ENCODE peak calls at places on chromosomes 12 and 14, in nine cellular contexts. R, U, W, Z, G, Y, V, S and L are unnamed samples.

GRCh38 chr14:91891081-91891480 is 23.7 kb upstream of the TC2N start:
- DNase-seq in Z (no peak), R (no peak), Y (no peak), S (no peak), W (no peak), V (no peak), G (no peak), U (no peak), L (no peak)

GRCh38 chr14:52790756-52791203 is 627 bp downstream of the GNPNAT1 start:
- DNase-seq in G (peak; percentile 21), Z (no peak), V (peak; percentile 8), S (no peak), Y (peak; percentile 36), W (no peak), R (no peak), U (no peak), L (no peak)

GRCh38 chr14:35386673-35387125 is 17.9 kb downstream of the NFKBIA start:
- DNase-seq in W (no peak), Z (no peak), Y (no peak), G (no peak), S (no peak), R (peak; percentile 54), V (peak; percentile 76), U (no peak), L (no peak)

GRCh38 chr14:34365309-34365915 is 96.6 kb downstream of the SPTSSA start:
- DNase-seq in S (no peak), Y (peak; percentile 23), G (no peak), R (no peak), U (peak; percentile 45), V (no peak), Z (peak; percentile 51), W (peak; percentile 13), L (no peak)

GRCh38 chr12:49832836-49833421 is 4.7 kb upstream of the NCKAP5L start:
- DNase-seq in R (no peak), G (no peak), V (no peak), U (peak; percentile 89), S (peak; percentile 60), Z (no peak), W (peak; percentile 87), Y (peak; percentile 86), L (peak; percentile 65)

GRCh38 chr14:96502621-96503251 is 554 bp downstream of the PAPOLA start:
- DNase-seq in S (peak; percentile 15), Z (peak; percentile 41), V (peak; percentile 60), U (peak; percentile 43), Y (peak; percentile 68), W (peak; percentile 13), G (peak; percentile 74), R (peak; percentile 75), L (peak; percentile 66)

GRCh38 chr12:51533799-51534198 is 57.2 kb upstream of the SCN8A start:
- DNase-seq in W (peak; percentile 36), U (peak; percentile 36), R (peak; percentile 47), V (no peak), G (no peak), Y (peak; percentile 43), Z (peak; percentile 46), S (no peak), L (peak; percentile 33)

GRCh38 chr14:70822706-70823185 is 13.4 kb upstream of the MAP3K9 start:
- DNase-seq in Y (peak; percentile 62), V (no peak), W (peak; percentile 2), S (no peak), R (peak; percentile 92), Z (peak; percentile 33), G (no peak), U (no peak), L (peak; percentile 52)

GRCh38 chr14:68238956-68239355 is 419.4 kb downstream of the RAD51B start:
- DNase-seq in W (no peak), U (no peak), V (no peak), Y (no peak), R (no peak), G (no peak), Z (no peak), S (no peak), L (no peak)

GRCh38 chr14:96741151-96741977 is 55.8 kb upstream of the VRK1 start:
- DNase-seq in W (peak; percentile 15), Z (peak; percentile 39), Y (peak; percentile 68), S (no peak), R (peak; percentile 46), U (peak; percentile 31), V (peak; percentile 75), G (peak; percentile 59), L (peak; percentile 46)

GRCh38 chr12:54413284-54414190 is 5.5 kb downstream of the ITGA5 start:
- DNase-seq in W (no peak), S (peak; percentile 26), V (no peak), Y (peak; percentile 69), Z (no peak), U (no peak), G (peak; percentile 65), R (peak; percentile 85), L (peak; percentile 69)

GRCh38 chr12:26940820-26941219 is 2.5 kb downstream of the FGFR1OP2 start:
- DNase-seq in R (no peak), U (peak; percentile 8), Y (peak; percentile 73), W (peak; percentile 15), G (peak; percentile 18), S (peak; percentile 32), V (no peak), Z (no peak), L (peak; percentile 11)

GRCh38 chr12:23458640-23459039 is 490.8 kb downstream of the SOX5 start:
- DNase-seq in Y (no peak), R (no peak), G (no peak), S (no peak), Z (no peak), U (no peak), W (no peak), V (no peak), L (no peak)

GRCh38 chr12:101038289-101038871 is 171.7 kb downstream of the SLC5A8 start:
- DNase-seq in G (no peak), W (peak; percentile 19), Z (no peak), U (peak; percentile 12), S (no peak), Y (peak; percentile 55), V (no peak), R (no peak), L (peak; percentile 16)

GRCh38 chr14:34081576-34082136 is 130.8 kb upstream of the EGLN3 start:
- DNase-seq in Z (peak; percentile 59), U (peak; percentile 55), G (no peak), R (no peak), W (peak; percentile 40), S (peak; percentile 88), V (no peak), Y (peak; percentile 65), L (peak; percentile 76)

DNA sequence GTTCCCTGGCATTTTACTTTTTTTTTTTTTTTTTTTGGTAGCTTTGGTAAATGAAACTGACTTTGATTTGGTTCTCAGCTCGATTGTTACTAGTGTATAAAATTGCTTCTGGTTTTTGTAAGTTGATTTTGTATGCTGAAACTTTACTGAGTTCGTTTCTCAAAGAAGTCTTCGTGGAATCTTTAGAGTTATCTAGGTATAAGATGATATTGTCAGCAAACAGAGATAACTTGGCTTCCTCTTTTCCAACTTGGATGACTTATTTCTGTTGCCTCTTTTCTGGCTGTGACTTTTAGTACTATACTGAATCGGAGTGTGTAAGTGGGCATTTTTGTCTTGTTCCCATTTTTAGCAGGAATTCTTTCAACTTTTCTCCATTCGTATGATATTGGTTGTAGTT is 28.1 kb downstream of the USP15 start:
- DNase-seq in R (no peak), G (no peak), V (no peak), U (no peak), W (no peak), Z (no peak), S (no peak), Y (no peak), L (no peak)
- H3K4me2 ChIP-seq in R (no peak overlapping the region), G (no peak overlapping the region), V (no peak overlapping the region), U (no peak overlapping the region), W (no peak overlapping the region), Z (no peak overlapping the region), S (no peak overlapping the region), Y (no peak overlapping the region), L (no peak overlapping the region)

DNA sequence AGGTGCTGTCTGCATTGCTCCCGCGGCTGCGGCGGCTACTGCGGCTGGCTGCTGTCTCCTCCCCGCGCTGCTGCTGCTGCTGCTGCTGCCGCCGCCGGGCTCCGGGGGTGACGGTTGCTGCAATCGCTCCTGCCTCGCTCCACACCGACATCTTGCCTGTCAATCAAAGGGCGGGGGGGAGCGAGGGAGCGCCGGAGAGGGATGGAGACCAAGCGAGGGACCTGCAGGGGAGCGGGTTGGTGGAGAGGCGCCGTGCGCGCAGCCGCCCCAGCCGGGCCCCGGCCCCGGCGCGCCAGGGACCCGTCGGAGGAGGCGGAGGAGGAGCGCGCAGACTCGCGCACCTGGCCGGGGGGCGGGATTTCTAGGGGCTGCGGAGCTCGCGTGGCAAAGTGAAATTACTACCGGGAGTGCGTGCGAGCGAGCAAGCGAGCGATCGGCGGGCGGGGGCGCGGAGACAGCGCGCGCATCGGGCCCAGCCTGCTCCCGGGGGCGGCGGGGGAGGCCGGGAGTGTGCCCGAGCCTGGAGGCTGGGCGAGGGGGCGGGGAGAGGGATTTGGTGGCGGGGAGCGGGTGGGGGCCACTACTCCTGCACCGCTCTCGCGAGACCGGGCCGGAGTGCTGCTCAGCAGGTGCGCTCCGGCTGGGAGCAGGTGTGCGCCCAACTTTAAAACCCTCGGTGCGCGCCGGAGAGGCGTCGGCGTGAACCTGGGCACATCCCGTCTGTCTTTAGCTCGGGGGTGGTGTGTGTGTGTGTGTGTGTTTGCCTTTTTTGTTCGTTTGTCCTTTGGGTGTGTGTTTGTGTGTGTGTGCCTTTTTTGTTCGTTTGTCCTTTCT is at the start of gene KSR2:
- DNase-seq in U (no peak), S (peak; percentile 25), Z (peak; percentile 66), V (peak; percentile 18), G (peak; percentile 79), Y (peak; percentile 60), R (peak; percentile 92), W (no peak), L (no peak)
- H3K4me2 ChIP-seq in U (peak within 1 kb of the TSS; percentile 51), S (peak within 1 kb of the TSS; percentile 82), Z (peak within 1 kb of the TSS; percentile 95), V (no peak within 1 kb of the TSS), G (peak within 1 kb of the TSS; percentile 64), Y (peak within 1 kb of the TSS; percentile 80), R (peak within 1 kb of the TSS; percentile 70), W (no peak within 1 kb of the TSS), L (peak within 1 kb of the TSS; percentile 99)

DNA sequence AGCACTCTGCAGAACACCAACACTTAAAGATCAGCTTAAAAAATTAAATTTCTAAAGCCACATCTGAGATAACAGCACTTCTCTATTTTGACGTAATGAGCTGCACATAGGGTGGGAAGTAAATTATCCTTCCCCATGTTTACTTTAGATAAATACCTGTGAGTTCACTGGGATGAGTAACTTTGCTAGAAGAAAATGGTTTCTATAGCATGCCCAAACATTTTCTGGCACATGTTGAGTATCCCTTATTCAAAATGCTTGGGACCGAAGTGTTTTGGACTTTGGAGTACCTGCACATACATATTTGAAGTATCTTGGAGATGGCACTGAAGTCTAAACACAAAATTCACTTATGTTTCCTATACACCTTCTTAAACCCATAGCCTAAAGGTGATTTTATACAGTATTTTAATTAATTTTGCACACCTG is 6.6 kb downstream of the SLC38A2 start:
- DNase-seq in Y (no peak), W (no peak), Z (no peak), V (no peak), G (no peak), R (no peak), S (no peak), U (no peak), L (peak; percentile 40)
- H3K4me2 ChIP-seq in Y (peak overlapping the region; percentile 98), W (peak overlapping the region; percentile 89), Z (peak overlapping the region; percentile 85), V (no peak overlapping the region), G (no peak overlapping the region), R (no peak overlapping the region), S (peak overlapping the region; percentile 99), U (peak overlapping the region; percentile 99), L (peak overlapping the region; percentile 29)

DNA sequence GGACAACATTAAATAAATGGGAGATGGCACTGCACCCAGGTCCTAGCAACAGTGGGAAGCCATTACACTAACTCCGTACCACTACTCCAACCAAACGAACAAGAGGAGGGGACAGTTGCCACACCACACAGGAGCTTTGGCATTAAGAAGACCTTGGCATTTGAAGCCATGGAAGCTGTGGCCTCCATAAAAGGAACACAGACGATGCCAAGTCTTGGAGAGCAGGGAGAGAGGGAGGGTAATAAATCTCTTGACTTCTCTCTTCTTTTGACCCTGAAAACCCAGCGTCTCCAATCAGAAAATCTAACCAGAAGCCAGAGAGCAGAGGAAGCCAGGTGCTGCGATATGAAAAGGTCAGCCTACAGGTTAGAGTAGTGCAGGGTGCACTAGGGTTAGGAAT is 338.8 kb upstream of the TMEM132C start:
- DNase-seq in V (no peak), W (no peak), U (no peak), Z (no peak), R (no peak), Y (no peak), S (no peak), G (no peak), L (no peak)
- H3K4me2 ChIP-seq in V (no peak overlapping the region), W (no peak overlapping the region), U (no peak overlapping the region), Z (no peak overlapping the region), R (no peak overlapping the region), Y (peak overlapping the region; percentile 57), S (peak overlapping the region; percentile 75), G (no peak overlapping the region), L (no peak overlapping the region)